ENCODE peak calls at places on chromosome 1, in nine cellular contexts. Z is AG08395; O is hepatocyte; W is stromal cell of bone marrow; S is GM23248; M is stimulated activated CD8-positive, alpha-beta memory T cell treated with anti-CD3 and anti-CD28 coated beads, Interleukin-7, amount 100 ng/mL, for 1 hour; G is activated CD8-positive, alpha-beta memory T cell treated with anti-CD3 and anti-CD28 coated beads for 1 hour; P is KBM-7; E is CD8-positive, alpha-beta memory T cell. L is an unnamed sample.

GRCh38 chr1:1132042-1132927 is 16.4 kb upstream of the C1orf159 start:
- DNase-seq in W (no peak), E (no peak), M (no peak), O (peak), P (no peak), Z (no peak), S (no peak), G (no peak), L (no peak)

GRCh38 chr1:1330366-1331067 is 563 bp upstream of the TAS1R3 start:
- DNase-seq in M (no peak), Z (no peak), W (no peak), P (no peak), G (no peak), S (peak), E (no peak), O (no peak), L (no peak)

GRCh38 chr1:178470411-178470960 is 26.3 kb downstream of the CLEC20A start:
- DNase-seq in M (no peak), G (no peak), W (no peak), Z (no peak), S (no peak), P (no peak), O (peak), E (no peak), L (no peak)

GRCh38 chr1:61318319-61319125 is 236.2 kb downstream of the NFIA start:
- DNase-seq in W (peak), S (peak), Z (peak), G (no peak), P (no peak), E (no peak), M (no peak), O (peak), L (peak)

GRCh38 chr1:81869286-81869685 is 68.6 kb downstream of the ADGRL2 start:
- DNase-seq in O (no peak), E (no peak), W (no peak), Z (no peak), M (no peak), G (no peak), S (no peak), P (no peak), L (no peak)

GRCh38 chr1:112852276-112852675 is 103.7 kb downstream of the SLC16A1 start:
- DNase-seq in Z (no peak), O (peak), P (no peak), G (no peak), M (no peak), W (no peak), E (no peak), S (no peak), L (no peak)

GRCh38 chr1:220370041-220370700 is 97.9 kb upstream of the RAB3GAP2 start:
- DNase-seq in Z (peak), M (no peak), O (peak), S (peak), P (no peak), W (peak), G (no peak), E (no peak), L (peak)

GRCh38 chr1:16208270-16208987 is 4.0 kb downstream of the ARHGEF19 start:
- DNase-seq in G (no peak), E (no peak), O (peak), Z (no peak), M (no peak), S (peak), W (no peak), P (no peak), L (peak)

L was measured in foreskin keratinocyte.